ENCODE peak calls at places on chromosome 12, in four cellular contexts. One of them, this sample, is unnamed.

GRCh38 chr12:10940389-10940788 is 1.3 kb upstream of the TAS2R14 start:
- DNase-seq in CD8-positive, alpha-beta T cell: no peak
- DNase-seq in lower lobe of right lung: no peak
- DNase-seq in left ventricle myocardium inferior: no peak
- DNase-seq in this sample: no peak

GRCh38 chr12:87981495-87981894 is 47.7 kb downstream of the C12orf50 start:
- DNase-seq in CD8-positive, alpha-beta T cell: no peak
- DNase-seq in lower lobe of right lung: no peak
- DNase-seq in left ventricle myocardium inferior: no peak
- DNase-seq in this sample: no peak

GRCh38 chr12:79897617-79898016 is 37.3 kb downstream of the PPP1R12A start:
- DNase-seq in CD8-positive, alpha-beta T cell: no peak
- DNase-seq in lower lobe of right lung: no peak
- DNase-seq in left ventricle myocardium inferior: no peak
- DNase-seq in this sample: no peak

GRCh38 chr12:23262670-23263069 is 637.7 kb downstream of the ETNK1 start:
- DNase-seq in CD8-positive, alpha-beta T cell: no peak
- DNase-seq in lower lobe of right lung: no peak
- DNase-seq in left ventricle myocardium inferior: no peak
- DNase-seq in this sample: no peak

GRCh38 chr12:94676011-94676709 is 25.8 kb upstream of the TMCC3 start:
- DNase-seq in CD8-positive, alpha-beta T cell: peak
- DNase-seq in lower lobe of right lung: peak
- DNase-seq in left ventricle myocardium inferior: peak
- DNase-seq in this sample: no peak

GRCh38 chr12:50087995-50088394 is 2.9 kb downstream of the SMARCD1 start:
- DNase-seq in CD8-positive, alpha-beta T cell: no peak
- DNase-seq in lower lobe of right lung: no peak
- DNase-seq in left ventricle myocardium inferior: no peak
- DNase-seq in this sample: no peak

GRCh38 chr12:117936722-117937484 is 31.9 kb downstream of the KSR2 start:
- DNase-seq in CD8-positive, alpha-beta T cell: no peak
- DNase-seq in lower lobe of right lung: no peak
- DNase-seq in left ventricle myocardium inferior: no peak
- DNase-seq in this sample: no peak

GRCh38 chr12:41433460-41433859 is 245.3 kb downstream of the PDZRN4 start:
- DNase-seq in CD8-positive, alpha-beta T cell: no peak
- DNase-seq in lower lobe of right lung: no peak
- DNase-seq in left ventricle myocardium inferior: no peak
- DNase-seq in this sample: no peak

GRCh38 chr12:123617144-123617543 is 15.2 kb downstream of the DDX55 start:
- DNase-seq in CD8-positive, alpha-beta T cell: no peak
- DNase-seq in lower lobe of right lung: no peak
- DNase-seq in left ventricle myocardium inferior: no peak
- DNase-seq in this sample: no peak

GRCh38 chr12:62817556-62818271 is 117.2 kb downstream of the PPM1H start:
- DNase-seq in CD8-positive, alpha-beta T cell: no peak
- DNase-seq in lower lobe of right lung: no peak
- DNase-seq in left ventricle myocardium inferior: no peak
- DNase-seq in this sample: no peak

GRCh38 chr12:42237052-42237852 is 796 bp downstream of the YAF2 start:
- DNase-seq in CD8-positive, alpha-beta T cell: peak
- DNase-seq in lower lobe of right lung: peak
- DNase-seq in left ventricle myocardium inferior: peak
- DNase-seq in this sample: peak

GRCh38 chr12:109033239-109034196 is 12.7 kb upstream of the SVOP start:
- DNase-seq in CD8-positive, alpha-beta T cell: no peak
- DNase-seq in lower lobe of right lung: no peak
- DNase-seq in left ventricle myocardium inferior: no peak
- DNase-seq in this sample: no peak

GRCh38 chr12:26627335-26627734 is 205.7 kb downstream of the ITPR2 start:
- DNase-seq in CD8-positive, alpha-beta T cell: no peak
- DNase-seq in lower lobe of right lung: no peak
- DNase-seq in left ventricle myocardium inferior: no peak
- DNase-seq in this sample: no peak

GRCh38 chr12:80622271-80622670 is 85.2 kb upstream of the MYF6 start:
- DNase-seq in CD8-positive, alpha-beta T cell: no peak
- DNase-seq in lower lobe of right lung: no peak
- DNase-seq in left ventricle myocardium inferior: no peak
- DNase-seq in this sample: no peak

GRCh38 chr12:4857472-4858291 is 52.0 kb upstream of the KCNA1 start:
- DNase-seq in CD8-positive, alpha-beta T cell: peak
- DNase-seq in lower lobe of right lung: peak
- DNase-seq in left ventricle myocardium inferior: peak
- DNase-seq in this sample: peak
- TF ChIP-seq CTCF in CD8-positive, alpha-beta T cell: peak
- TF ChIP-seq CTCF in lower lobe of right lung: peak
- TF ChIP-seq CTCF in left ventricle myocardium inferior: peak
- TF ChIP-seq CTCF in this sample: peak

GRCh38 chr12:121720762-121721161 is 8.2 kb downstream of the TMEM120B start:
- DNase-seq in CD8-positive, alpha-beta T cell: no peak
- DNase-seq in lower lobe of right lung: no peak
- DNase-seq in left ventricle myocardium inferior: no peak
- DNase-seq in this sample: no peak
- H3K27ac ChIP-seq in CD8-positive, alpha-beta T cell: no peak
- H3K27ac ChIP-seq in lower lobe of right lung: no peak
- H3K27ac ChIP-seq in left ventricle myocardium inferior: no peak
- H3K27ac ChIP-seq in this sample: no peak

DNA sequence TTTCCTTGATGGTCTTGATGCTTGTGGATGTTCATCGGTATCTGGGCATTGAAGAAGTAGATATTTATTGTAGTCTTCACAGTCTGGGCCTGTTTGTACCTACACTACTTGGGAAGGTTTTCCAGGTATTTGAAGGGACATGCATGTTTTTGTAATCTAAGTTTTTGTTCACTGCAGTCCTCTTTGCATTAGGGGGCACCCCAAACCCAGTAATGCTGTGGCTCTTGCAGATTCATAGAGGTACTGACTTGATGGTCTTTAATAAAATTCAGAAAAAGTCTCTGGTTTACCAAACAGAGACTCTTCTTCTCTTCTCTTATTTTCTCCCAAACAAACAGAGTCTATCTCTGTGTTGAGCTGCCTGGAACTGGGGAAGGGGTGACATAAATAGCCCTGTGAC is 150.9 kb upstream of the SLC16A7 start:
- DNase-seq in CD8-positive, alpha-beta T cell: no peak
- DNase-seq in lower lobe of right lung: no peak
- DNase-seq in left ventricle myocardium inferior: no peak
- DNase-seq in this sample: no peak
- TF ChIP-seq CTCF in CD8-positive, alpha-beta T cell: peak
- TF ChIP-seq CTCF in lower lobe of right lung: no peak
- TF ChIP-seq CTCF in left ventricle myocardium inferior: peak
- TF ChIP-seq CTCF in this sample: no peak

DNA sequence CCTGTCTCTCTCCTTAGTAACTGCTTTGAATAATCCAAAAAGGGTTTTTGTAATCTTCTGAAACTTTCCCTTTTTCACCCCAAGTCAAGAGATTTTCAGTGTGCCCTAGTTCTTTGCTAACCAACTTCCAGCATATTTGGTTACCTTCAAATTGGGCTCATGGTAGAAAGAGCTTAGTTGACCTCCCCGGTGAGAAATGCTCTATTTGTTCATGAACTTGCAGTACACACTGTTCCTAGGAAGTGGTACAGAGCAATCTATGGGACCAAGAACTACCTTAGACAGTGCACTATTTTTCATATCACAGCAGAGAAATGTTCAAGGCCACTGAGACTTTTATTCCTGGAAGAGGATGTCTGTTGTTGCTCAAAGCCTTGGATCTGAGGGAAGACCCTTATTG is 1.7 kb downstream of the USP5 start:
- DNase-seq in CD8-positive, alpha-beta T cell: no peak
- DNase-seq in lower lobe of right lung: no peak
- DNase-seq in left ventricle myocardium inferior: no peak
- DNase-seq in this sample: no peak
- H3K27ac ChIP-seq in CD8-positive, alpha-beta T cell: peak
- H3K27ac ChIP-seq in lower lobe of right lung: no peak
- H3K27ac ChIP-seq in left ventricle myocardium inferior: peak
- H3K27ac ChIP-seq in this sample: peak

DNA sequence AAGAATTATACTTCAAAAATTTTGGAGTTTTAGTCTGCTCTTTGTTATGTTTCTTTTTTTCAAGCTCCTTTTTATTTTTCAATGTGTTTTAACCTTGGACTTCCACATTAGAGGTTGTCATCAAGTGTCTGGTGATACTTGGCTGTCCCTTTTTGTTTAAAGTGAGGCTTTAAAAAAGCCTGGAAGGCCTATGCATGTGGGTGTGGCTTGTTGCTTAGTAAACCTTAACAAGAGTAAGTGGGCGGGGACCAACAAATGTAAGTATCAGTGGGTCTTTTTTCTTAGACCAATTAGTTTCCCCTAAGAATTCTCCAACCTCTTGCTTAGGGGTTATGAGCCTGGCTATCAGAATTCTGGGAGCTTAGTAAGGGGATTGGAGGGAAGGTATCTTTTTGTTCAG is 26.4 kb downstream of the HCFC2 start:
- DNase-seq in CD8-positive, alpha-beta T cell: no peak
- DNase-seq in lower lobe of right lung: no peak
- DNase-seq in left ventricle myocardium inferior: no peak
- DNase-seq in this sample: no peak
- TF ChIP-seq CTCF in CD8-positive, alpha-beta T cell: no peak
- TF ChIP-seq CTCF in lower lobe of right lung: no peak
- TF ChIP-seq CTCF in left ventricle myocardium inferior: no peak
- TF ChIP-seq CTCF in this sample: no peak